ENCODE peak calls at places on chromosome 20, in six cellular contexts. I, J, S, B, R and A are unnamed samples.

GRCh38 chr20:38171301-38172010 is 6.4 kb upstream of the TGM2 start:
- DNase-seq in I (no peak), J (no peak), S (no peak), B (no peak), R (no peak), A (no peak)

GRCh38 chr20:12207875-12208274 is 290.2 kb downstream of the BTBD3 start:
- DNase-seq in I (no peak), J (no peak), S (peak), B (no peak), R (peak), A (peak)

GRCh38 chr20:58127731-58128130 is 100.7 kb downstream of the ANKRD60 start:
- DNase-seq in I (no peak), J (no peak), S (no peak), B (peak), R (peak), A (no peak)

GRCh38 chr20:32128167-32128566 is 18.7 kb downstream of the TM9SF4 start:
- DNase-seq in I (no peak), J (no peak), S (no peak), B (no peak), R (no peak), A (no peak)

GRCh38 chr20:62008643-62009183 is 57.0 kb downstream of the TAF4 start:
- DNase-seq in I (no peak), J (no peak), S (no peak), B (no peak), R (no peak), A (no peak)

GRCh38 chr20:46179811-46180326 is 61.8 kb downstream of the CD40 start:
- DNase-seq in I (no peak), J (no peak), S (no peak), B (no peak), R (no peak), A (no peak)

GRCh38 chr20:57470212-57470522 is 54.8 kb downstream of the CTCFL start:
- DNase-seq in I (no peak), J (no peak), S (no peak), B (no peak), R (no peak), A (no peak)

GRCh38 chr20:63319164-63320040 is 26.4 kb downstream of the COL20A1 start:
- DNase-seq in I (peak), J (no peak), S (no peak), B (peak), R (no peak), A (no peak)

GRCh38 chr20:8424010-8424409 is 291.9 kb downstream of the PLCB1 start:
- DNase-seq in I (no peak), J (no peak), S (no peak), B (no peak), R (no peak), A (no peak)

GRCh38 chr20:33433465-33433864 is 10.1 kb downstream of the SNTA1 start:
- DNase-seq in I (peak), J (no peak), S (no peak), B (no peak), R (no peak), A (no peak)